ENCODE peak calls at places on chromosomes 16 and 17, in six cellular contexts. C is naive B cell, V is dorsolateral prefrontal cortex, D is pancreas, R is cerebellar nuclear complex, O is GM20000. P is an unnamed sample.

GRCh38 chr17:10198509-10199249 is at the start of gene GAS7:
- DNase-seq in C (peak; percentile 48), V (no peak), D (no peak), R (no peak), O (peak; percentile 86), P (peak; percentile 49)

GRCh38 chr17:31051517-31051916 is 43.3 kb upstream of the NF1 start:
- DNase-seq in C (no peak), V (no peak), D (no peak), R (no peak), O (no peak), P (no peak)

GRCh38 chr17:17555151-17555550 is 36.4 kb downstream of the PEMT start:
- DNase-seq in C (no peak), V (no peak), D (no peak), R (no peak), O (no peak), P (no peak)

GRCh38 chr16:66409156-66409555 is 17.9 kb upstream of the BEAN1 start:
- DNase-seq in C (no peak), V (no peak), D (no peak), R (no peak), O (no peak), P (no peak)

GRCh38 chr17:50459756-50460155 is 8.9 kb downstream of the CHAD start:
- DNase-seq in C (no peak), V (no peak), D (no peak), R (no peak), O (no peak), P (peak; percentile 29)

GRCh38 chr17:18968945-18969887 is 17.3 kb downstream of the SLC5A10 start:
- DNase-seq in C (no peak), V (no peak), D (no peak), R (no peak), O (no peak), P (peak; percentile 92)

GRCh38 chr16:74123195-74123594 is 173.4 kb upstream of the PSMD7 start:
- DNase-seq in C (no peak), V (no peak), D (no peak), R (no peak), O (no peak), P (no peak)

GRCh38 chr16:79008036-79008868 is 592.3 kb downstream of the MAF start:
- DNase-seq in C (no peak), V (no peak), D (no peak), R (no peak), O (no peak), P (no peak)

GRCh38 chr16:674968-675883 is at the start of gene RHBDL1:
- DNase-seq in C (no peak), V (peak; percentile 51), D (no peak), R (no peak), O (no peak), P (peak; percentile 64)

GRCh38 chr17:79298801-79299200 is 224.2 kb downstream of the ENGASE start:
- DNase-seq in C (no peak), V (no peak), D (no peak), R (no peak), O (no peak), P (no peak)

GRCh38 chr17:20063665-20064648 is 54.8 kb downstream of the SPECC1 start:
- DNase-seq in C (no peak), V (peak; percentile 43), D (peak; percentile 19), R (no peak), O (peak; percentile 20), P (peak; percentile 42)

GRCh38 chr17:79988163-79988971 is 47.3 kb downstream of the TBC1D16 start:
- DNase-seq in C (no peak), V (no peak), D (no peak), R (no peak), O (no peak), P (peak; percentile 64)

GRCh38 chr16:87344931-87345631 is 27.9 kb upstream of the C16orf95 start:
- DNase-seq in C (peak; percentile 11), V (no peak), D (no peak), R (no peak), O (no peak), P (peak; percentile 64)

GRCh38 chr17:62760059-62760887 is 47.8 kb downstream of the MARCHF10 start:
- DNase-seq in C (no peak), V (no peak), D (no peak), R (no peak), O (no peak), P (no peak)

GRCh38 chr17:37440424-37440823 is 33.7 kb downstream of the TADA2A start:
- DNase-seq in C (no peak), V (no peak), D (no peak), R (no peak), O (no peak), P (no peak)

GRCh38 chr17:55727275-55727674 is 4.6 kb upstream of the TMEM100 start:
- DNase-seq in C (no peak), V (no peak), D (no peak), R (no peak), O (no peak), P (no peak)

GRCh38 chr16:50692999-50693781 is at the start of gene NOD2:
- DNase-seq in C (no peak), V (no peak), D (no peak), R (no peak), O (peak; percentile 83), P (peak; percentile 20)

GRCh38 chr17:7673239-7673638 is 14.1 kb downstream of the TP53 start:
- DNase-seq in C (no peak), V (no peak), D (no peak), R (no peak), O (no peak), P (no peak)

GRCh38 chr17:76036497-76037380 is 9.6 kb upstream of the EVPL start:
- DNase-seq in C (no peak), V (no peak), D (no peak), R (no peak), O (no peak), P (no peak)

GRCh38 chr17:67531291-67531690 is 154.2 kb downstream of the PITPNC1 start:
- DNase-seq in C (no peak), V (peak; percentile 64), D (no peak), R (peak; percentile 22), O (peak; percentile 77), P (peak; percentile 43)

GRCh38 chr17:42783778-42784138 is 3.3 kb downstream of the WNK4 start:
- DNase-seq in C (no peak), V (no peak), D (no peak), R (no peak), O (no peak), P (no peak)

P was measured in mucosa of descending colon.